ENCODE peak calls at places on chromosome 22, in eight cellular contexts. One of them, this sample, is unnamed.

GRCh38 chr22:45549739-45550138 is 47.1 kb downstream of the FBLN1 start:
- DNase-seq in H9: no peak
- DNase-seq in Karpas-422: no peak
- DNase-seq in IMR-90: no peak
- DNase-seq in keratinocyte: no peak
- DNase-seq in endothelial cell of umbilical vein: no peak
- DNase-seq in astrocyte: no peak
- DNase-seq in fibroblast of lung: no peak
- DNase-seq in this sample: peak

GRCh38 chr22:27782065-27782464 is 19.5 kb downstream of the MN1 start:
- DNase-seq in endothelial cell of umbilical vein: no peak
- DNase-seq in fibroblast of lung: no peak
- DNase-seq in IMR-90: no peak
- DNase-seq in Karpas-422: no peak
- DNase-seq in keratinocyte: no peak
- DNase-seq in H9: no peak
- DNase-seq in astrocyte: no peak
- DNase-seq in this sample: no peak

GRCh38 chr22:23063539-23064380 is 6.6 kb upstream of the GNAZ start:
- DNase-seq in fibroblast of lung: no peak
- DNase-seq in endothelial cell of umbilical vein: no peak
- DNase-seq in keratinocyte: no peak
- DNase-seq in IMR-90: no peak
- DNase-seq in H9: peak
- DNase-seq in Karpas-422: no peak
- DNase-seq in astrocyte: no peak
- DNase-seq in this sample: no peak

GRCh38 chr22:27474711-27475547 is 326.6 kb downstream of the MN1 start:
- DNase-seq in endothelial cell of umbilical vein: peak
- DNase-seq in H9: peak
- DNase-seq in astrocyte: peak
- DNase-seq in Karpas-422: no peak
- DNase-seq in fibroblast of lung: peak
- DNase-seq in IMR-90: peak
- DNase-seq in keratinocyte: peak
- DNase-seq in this sample: peak

GRCh38 chr22:31241200-31241599 is 29.1 kb downstream of the LIMK2 start:
- DNase-seq in fibroblast of lung: peak
- DNase-seq in endothelial cell of umbilical vein: peak
- DNase-seq in H9: no peak
- DNase-seq in keratinocyte: no peak
- DNase-seq in astrocyte: peak
- DNase-seq in Karpas-422: no peak
- DNase-seq in IMR-90: peak
- DNase-seq in this sample: peak

GRCh38 chr22:31451709-31452571 is 37.7 kb downstream of the EIF4ENIF1 start:
- DNase-seq in IMR-90: peak
- DNase-seq in endothelial cell of umbilical vein: peak
- DNase-seq in keratinocyte: no peak
- DNase-seq in H9: no peak
- DNase-seq in fibroblast of lung: peak
- DNase-seq in astrocyte: peak
- DNase-seq in Karpas-422: peak
- DNase-seq in this sample: peak

GRCh38 chr22:43345761-43346261 is 2.6 kb upstream of the SCUBE1 start:
- DNase-seq in keratinocyte: no peak
- DNase-seq in astrocyte: no peak
- DNase-seq in Karpas-422: no peak
- DNase-seq in H9: no peak
- DNase-seq in IMR-90: no peak
- DNase-seq in endothelial cell of umbilical vein: no peak
- DNase-seq in fibroblast of lung: no peak
- DNase-seq in this sample: peak

GRCh38 chr22:42384506-42384905 is 47.7 kb downstream of the NFAM1 start:
- DNase-seq in IMR-90: no peak
- DNase-seq in keratinocyte: no peak
- DNase-seq in fibroblast of lung: no peak
- DNase-seq in H9: no peak
- DNase-seq in endothelial cell of umbilical vein: no peak
- DNase-seq in Karpas-422: peak
- DNase-seq in astrocyte: no peak
- DNase-seq in this sample: no peak

GRCh38 chr22:44497218-44497903 is 672 bp downstream of the RTL6 start:
- DNase-seq in astrocyte: no peak
- DNase-seq in fibroblast of lung: peak
- DNase-seq in keratinocyte: no peak
- DNase-seq in Karpas-422: no peak
- DNase-seq in H9: no peak
- DNase-seq in IMR-90: peak
- DNase-seq in endothelial cell of umbilical vein: peak
- DNase-seq in this sample: peak

GRCh38 chr22:20128902-20129746 is 2.5 kb upstream of the ZDHHC8 start:
- DNase-seq in H9: peak
- DNase-seq in fibroblast of lung: no peak
- DNase-seq in keratinocyte: no peak
- DNase-seq in Karpas-422: peak
- DNase-seq in IMR-90: peak
- DNase-seq in astrocyte: no peak
- DNase-seq in endothelial cell of umbilical vein: peak
- DNase-seq in this sample: peak

GRCh38 chr22:28594784-28595324 is 84.8 kb downstream of the TTC28 start:
- DNase-seq in keratinocyte: peak
- DNase-seq in IMR-90: peak
- DNase-seq in astrocyte: peak
- DNase-seq in endothelial cell of umbilical vein: peak
- DNase-seq in H9: no peak
- DNase-seq in fibroblast of lung: peak
- DNase-seq in Karpas-422: peak
- DNase-seq in this sample: peak

GRCh38 chr22:46030241-46030880 is 53.4 kb upstream of the WNT7B start:
- DNase-seq in H9: no peak
- DNase-seq in keratinocyte: no peak
- DNase-seq in fibroblast of lung: no peak
- DNase-seq in IMR-90: no peak
- DNase-seq in astrocyte: no peak
- DNase-seq in endothelial cell of umbilical vein: no peak
- DNase-seq in Karpas-422: no peak
- DNase-seq in this sample: no peak

GRCh38 chr22:35275580-35275979 is 18.3 kb downstream of the HMGXB4 start:
- DNase-seq in H9: no peak
- DNase-seq in endothelial cell of umbilical vein: no peak
- DNase-seq in keratinocyte: no peak
- DNase-seq in IMR-90: peak
- DNase-seq in astrocyte: peak
- DNase-seq in Karpas-422: no peak
- DNase-seq in fibroblast of lung: peak
- DNase-seq in this sample: peak

GRCh38 chr22:24153353-24153752 is 27.9 kb upstream of the SUSD2 start:
- DNase-seq in fibroblast of lung: peak
- DNase-seq in Karpas-422: no peak
- DNase-seq in H9: no peak
- DNase-seq in IMR-90: peak
- DNase-seq in keratinocyte: no peak
- DNase-seq in endothelial cell of umbilical vein: no peak
- DNase-seq in astrocyte: no peak
- DNase-seq in this sample: peak

GRCh38 chr22:42356547-42356946 is 75.7 kb downstream of the NFAM1 start:
- DNase-seq in IMR-90: no peak
- DNase-seq in endothelial cell of umbilical vein: no peak
- DNase-seq in astrocyte: no peak
- DNase-seq in fibroblast of lung: no peak
- DNase-seq in H9: no peak
- DNase-seq in Karpas-422: peak
- DNase-seq in keratinocyte: no peak
- DNase-seq in this sample: no peak

GRCh38 chr22:41939981-41940852 is 6.7 kb downstream of the CENPM start:
- DNase-seq in IMR-90: no peak
- DNase-seq in Karpas-422: peak
- DNase-seq in keratinocyte: no peak
- DNase-seq in astrocyte: no peak
- DNase-seq in H9: no peak
- DNase-seq in fibroblast of lung: no peak
- DNase-seq in endothelial cell of umbilical vein: no peak
- DNase-seq in this sample: no peak

GRCh38 chr22:46043816-46044717 is 67.1 kb upstream of the WNT7B start:
- DNase-seq in keratinocyte: no peak
- DNase-seq in endothelial cell of umbilical vein: peak
- DNase-seq in astrocyte: no peak
- DNase-seq in IMR-90: no peak
- DNase-seq in fibroblast of lung: peak
- DNase-seq in H9: peak
- DNase-seq in Karpas-422: no peak
- DNase-seq in this sample: peak

GRCh38 chr22:23903328-23903971 is 9.3 kb downstream of the MIF start:
- DNase-seq in keratinocyte: no peak
- DNase-seq in IMR-90: peak
- DNase-seq in astrocyte: peak
- DNase-seq in H9: no peak
- DNase-seq in Karpas-422: no peak
- DNase-seq in endothelial cell of umbilical vein: no peak
- DNase-seq in fibroblast of lung: peak
- DNase-seq in this sample: no peak

GRCh38 chr22:23548501-23549197 is 31.4 kb downstream of the IGLL1 start:
- DNase-seq in IMR-90: no peak
- DNase-seq in astrocyte: no peak
- DNase-seq in endothelial cell of umbilical vein: no peak
- DNase-seq in H9: peak
- DNase-seq in keratinocyte: no peak
- DNase-seq in fibroblast of lung: no peak
- DNase-seq in Karpas-422: no peak
- DNase-seq in this sample: no peak

GRCh38 chr22:43884600-43885318 is 7.1 kb downstream of the PNPLA5 start:
- DNase-seq in Karpas-422: peak
- DNase-seq in astrocyte: no peak
- DNase-seq in IMR-90: peak
- DNase-seq in H9: peak
- DNase-seq in keratinocyte: no peak
- DNase-seq in fibroblast of lung: peak
- DNase-seq in endothelial cell of umbilical vein: peak
- DNase-seq in this sample: peak

GRCh38 chr22:41905411-41906202 is 9.3 kb downstream of the SHISA8 start:
- DNase-seq in astrocyte: no peak
- DNase-seq in H9: peak
- DNase-seq in IMR-90: no peak
- DNase-seq in keratinocyte: no peak
- DNase-seq in fibroblast of lung: no peak
- DNase-seq in Karpas-422: no peak
- DNase-seq in endothelial cell of umbilical vein: no peak
- DNase-seq in this sample: no peak

GRCh38 chr22:45064313-45065268 is 54.8 kb upstream of the PHF21B start:
- DNase-seq in keratinocyte: no peak
- DNase-seq in IMR-90: peak
- DNase-seq in H9: no peak
- DNase-seq in astrocyte: peak
- DNase-seq in fibroblast of lung: peak
- DNase-seq in endothelial cell of umbilical vein: no peak
- DNase-seq in Karpas-422: no peak
- DNase-seq in this sample: peak

GRCh38 chr22:49193348-49193747 is 634.3 kb downstream of the BRD1 start:
- DNase-seq in keratinocyte: no peak
- DNase-seq in Karpas-422: no peak
- DNase-seq in astrocyte: no peak
- DNase-seq in endothelial cell of umbilical vein: no peak
- DNase-seq in H9: no peak
- DNase-seq in IMR-90: no peak
- DNase-seq in fibroblast of lung: no peak
- DNase-seq in this sample: no peak

DNA sequence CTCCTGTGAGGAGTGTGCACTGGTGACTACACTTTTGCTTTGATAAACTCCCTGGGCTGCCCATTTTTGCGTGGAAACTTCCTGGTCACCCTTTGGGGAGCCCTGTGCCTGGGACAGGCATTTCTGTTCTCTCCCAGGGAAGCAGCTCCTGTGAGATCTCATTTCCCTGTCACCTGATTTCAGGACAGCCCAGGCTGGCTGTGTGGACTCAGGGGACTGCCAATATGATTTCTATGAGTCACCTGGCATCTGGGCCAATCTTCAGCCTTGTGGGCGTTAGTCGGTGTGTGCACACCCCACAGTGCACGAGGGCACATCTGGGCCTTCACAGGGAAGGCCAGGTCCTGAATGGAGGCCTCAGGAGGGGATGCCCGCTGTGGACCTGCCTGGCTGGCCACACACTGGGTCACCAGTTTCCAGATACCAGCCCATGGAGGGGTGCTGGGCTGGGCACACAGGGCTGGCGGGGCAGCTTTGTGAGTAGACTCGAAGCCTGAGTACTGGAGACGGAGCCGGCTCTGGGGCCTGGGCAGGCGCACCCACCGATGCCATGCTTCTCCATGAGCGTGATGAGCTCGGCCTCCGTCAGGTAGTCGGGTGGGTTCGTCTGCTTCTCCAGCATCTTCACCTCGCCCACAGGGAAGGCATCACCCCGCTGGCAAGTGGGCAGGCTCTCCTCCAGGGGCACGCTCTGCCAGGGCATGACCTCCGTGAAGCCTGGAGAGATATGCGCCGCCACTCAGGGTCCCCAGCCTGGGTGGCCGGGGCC is 9.4 kb upstream of the PPM1F start:
- DNase-seq in keratinocyte: no peak
- DNase-seq in Karpas-422: no peak
- DNase-seq in IMR-90: peak
- DNase-seq in H9: no peak
- DNase-seq in endothelial cell of umbilical vein: no peak
- DNase-seq in fibroblast of lung: peak
- DNase-seq in astrocyte: peak
- DNase-seq in this sample: peak
- H3K27ac ChIP-seq in keratinocyte: no peak
- H3K27ac ChIP-seq in Karpas-422: no peak
- H3K27ac ChIP-seq in IMR-90: no peak
- H3K27ac ChIP-seq in H9: no peak
- H3K27ac ChIP-seq in endothelial cell of umbilical vein: no peak
- H3K27ac ChIP-seq in fibroblast of lung: no peak
- H3K27ac ChIP-seq in astrocyte: no peak
- H3K27ac ChIP-seq in this sample: no peak

GRCh38 chr22:37335819-37336199 is 53.5 kb downstream of the CYTH4 start:
- DNase-seq in IMR-90: no peak
- DNase-seq in Karpas-422: peak
- DNase-seq in fibroblast of lung: no peak
- DNase-seq in astrocyte: no peak
- DNase-seq in keratinocyte: no peak
- DNase-seq in H9: no peak
- DNase-seq in endothelial cell of umbilical vein: no peak
- DNase-seq in this sample: no peak
- H2AFZ ChIP-seq in IMR-90: peak
- H2AFZ ChIP-seq in Karpas-422: no peak
- H2AFZ ChIP-seq in fibroblast of lung: no peak
- H2AFZ ChIP-seq in astrocyte: no peak
- H2AFZ ChIP-seq in keratinocyte: no peak
- H2AFZ ChIP-seq in H9: no peak
- H2AFZ ChIP-seq in endothelial cell of umbilical vein: no peak
- H2AFZ ChIP-seq in this sample: no peak

GRCh38 chr22:36367479-36367878 is 20.3 kb downstream of the MYH9 start:
- DNase-seq in H9: no peak
- DNase-seq in endothelial cell of umbilical vein: no peak
- DNase-seq in keratinocyte: no peak
- DNase-seq in IMR-90: no peak
- DNase-seq in Karpas-422: no peak
- DNase-seq in fibroblast of lung: no peak
- DNase-seq in astrocyte: no peak
- DNase-seq in this sample: no peak
- H3K9ac ChIP-seq in H9: no peak
- H3K9ac ChIP-seq in endothelial cell of umbilical vein: peak
- H3K9ac ChIP-seq in keratinocyte: no peak
- H3K9ac ChIP-seq in IMR-90: peak
- H3K9ac ChIP-seq in Karpas-422: peak
- H3K9ac ChIP-seq in fibroblast of lung: no peak
- H3K9ac ChIP-seq in astrocyte: peak
- H3K9ac ChIP-seq in this sample: no peak

GRCh38 chr22:17486719-17487118 is 76.6 kb upstream of the SLC25A18 start:
- DNase-seq in H9: no peak
- DNase-seq in fibroblast of lung: no peak
- DNase-seq in IMR-90: no peak
- DNase-seq in keratinocyte: no peak
- DNase-seq in Karpas-422: no peak
- DNase-seq in astrocyte: no peak
- DNase-seq in endothelial cell of umbilical vein: no peak
- DNase-seq in this sample: no peak
- H3K27ac ChIP-seq in H9: no peak
- H3K27ac ChIP-seq in fibroblast of lung: no peak
- H3K27ac ChIP-seq in IMR-90: no peak
- H3K27ac ChIP-seq in keratinocyte: no peak
- H3K27ac ChIP-seq in Karpas-422: no peak
- H3K27ac ChIP-seq in astrocyte: no peak
- H3K27ac ChIP-seq in endothelial cell of umbilical vein: no peak
- H3K27ac ChIP-seq in this sample: no peak